ENCODE peak calls at places on chromosomes 5 and 9, in nine cellular contexts. One of them, this sample, is unnamed.

GRCh38 chr9:131640438-131641181 is 95.3 kb downstream of the PRRT1B start:
- DNase-seq in lower lobe of right lung: no peak
- DNase-seq in posterior cingulate gyrus: no peak
- DNase-seq in activated T-helper 1 cell treated with Interleukin-2 at 50 U/mL for 16 hours: no peak
- DNase-seq in HEK293T: no peak
- DNase-seq in bronchial epithelial cell: peak
- DNase-seq in NCI-H1417: no peak
- DNase-seq in stimulated activated CD4-positive, alpha-beta T cell treated with anti-CD3 and anti-CD28 coated beads, Interleukin-1b, Interleukin-23, amount 100 ng/mL, for 48 hours: no peak
- DNase-seq in NCI-H345: no peak
- DNase-seq in this sample: no peak

GRCh38 chr5:132466453-132467291 is 23.9 kb downstream of the IRF1 start:
- DNase-seq in lower lobe of right lung: peak
- DNase-seq in posterior cingulate gyrus: no peak
- DNase-seq in activated T-helper 1 cell treated with Interleukin-2 at 50 U/mL for 16 hours: peak
- DNase-seq in HEK293T: no peak
- DNase-seq in bronchial epithelial cell: peak
- DNase-seq in NCI-H1417: no peak
- DNase-seq in stimulated activated CD4-positive, alpha-beta T cell treated with anti-CD3 and anti-CD28 coated beads, Interleukin-1b, Interleukin-23, amount 100 ng/mL, for 48 hours: peak
- DNase-seq in NCI-H345: no peak
- DNase-seq in this sample: peak

GRCh38 chr9:84702469-84702868 is 32.9 kb downstream of the NTRK2 start:
- DNase-seq in lower lobe of right lung: no peak
- DNase-seq in posterior cingulate gyrus: no peak
- DNase-seq in activated T-helper 1 cell treated with Interleukin-2 at 50 U/mL for 16 hours: no peak
- DNase-seq in HEK293T: no peak
- DNase-seq in bronchial epithelial cell: no peak
- DNase-seq in NCI-H1417: no peak
- DNase-seq in stimulated activated CD4-positive, alpha-beta T cell treated with anti-CD3 and anti-CD28 coated beads, Interleukin-1b, Interleukin-23, amount 100 ng/mL, for 48 hours: no peak
- DNase-seq in NCI-H345: no peak
- DNase-seq in this sample: no peak

GRCh38 chr9:87676976-87677775 is 48.7 kb upstream of the CTSL start:
- DNase-seq in lower lobe of right lung: no peak
- DNase-seq in posterior cingulate gyrus: no peak
- DNase-seq in activated T-helper 1 cell treated with Interleukin-2 at 50 U/mL for 16 hours: no peak
- DNase-seq in HEK293T: no peak
- DNase-seq in bronchial epithelial cell: no peak
- DNase-seq in NCI-H1417: no peak
- DNase-seq in stimulated activated CD4-positive, alpha-beta T cell treated with anti-CD3 and anti-CD28 coated beads, Interleukin-1b, Interleukin-23, amount 100 ng/mL, for 48 hours: no peak
- DNase-seq in NCI-H345: no peak
- DNase-seq in this sample: no peak

GRCh38 chr9:36928210-36928609 is 105.9 kb downstream of the PAX5 start:
- DNase-seq in lower lobe of right lung: no peak
- DNase-seq in posterior cingulate gyrus: no peak
- DNase-seq in activated T-helper 1 cell treated with Interleukin-2 at 50 U/mL for 16 hours: no peak
- DNase-seq in HEK293T: no peak
- DNase-seq in bronchial epithelial cell: no peak
- DNase-seq in NCI-H1417: no peak
- DNase-seq in stimulated activated CD4-positive, alpha-beta T cell treated with anti-CD3 and anti-CD28 coated beads, Interleukin-1b, Interleukin-23, amount 100 ng/mL, for 48 hours: no peak
- DNase-seq in NCI-H345: no peak
- DNase-seq in this sample: no peak

GRCh38 chr9:118644066-118644465 is 725.2 kb downstream of the BRINP1 start:
- DNase-seq in lower lobe of right lung: no peak
- DNase-seq in posterior cingulate gyrus: no peak
- DNase-seq in activated T-helper 1 cell treated with Interleukin-2 at 50 U/mL for 16 hours: no peak
- DNase-seq in HEK293T: no peak
- DNase-seq in bronchial epithelial cell: no peak
- DNase-seq in NCI-H1417: no peak
- DNase-seq in stimulated activated CD4-positive, alpha-beta T cell treated with anti-CD3 and anti-CD28 coated beads, Interleukin-1b, Interleukin-23, amount 100 ng/mL, for 48 hours: no peak
- DNase-seq in NCI-H345: no peak
- DNase-seq in this sample: no peak

GRCh38 chr5:42993516-42994284 is 46.4 kb downstream of the ANXA2R start:
- DNase-seq in lower lobe of right lung: peak
- DNase-seq in posterior cingulate gyrus: no peak
- DNase-seq in activated T-helper 1 cell treated with Interleukin-2 at 50 U/mL for 16 hours: peak
- DNase-seq in HEK293T: no peak
- DNase-seq in bronchial epithelial cell: peak
- DNase-seq in NCI-H1417: no peak
- DNase-seq in stimulated activated CD4-positive, alpha-beta T cell treated with anti-CD3 and anti-CD28 coated beads, Interleukin-1b, Interleukin-23, amount 100 ng/mL, for 48 hours: peak
- DNase-seq in NCI-H345: no peak
- DNase-seq in this sample: no peak

GRCh38 chr5:14958196-14958595 is 86.6 kb upstream of the ANKH start:
- DNase-seq in lower lobe of right lung: no peak
- DNase-seq in posterior cingulate gyrus: no peak
- DNase-seq in activated T-helper 1 cell treated with Interleukin-2 at 50 U/mL for 16 hours: no peak
- DNase-seq in HEK293T: no peak
- DNase-seq in bronchial epithelial cell: peak
- DNase-seq in NCI-H1417: no peak
- DNase-seq in stimulated activated CD4-positive, alpha-beta T cell treated with anti-CD3 and anti-CD28 coated beads, Interleukin-1b, Interleukin-23, amount 100 ng/mL, for 48 hours: no peak
- DNase-seq in NCI-H345: no peak
- DNase-seq in this sample: no peak

GRCh38 chr9:109975574-109976327 is 195.8 kb downstream of the PALM2AKAP2 start:
- DNase-seq in lower lobe of right lung: no peak
- DNase-seq in posterior cingulate gyrus: no peak
- DNase-seq in activated T-helper 1 cell treated with Interleukin-2 at 50 U/mL for 16 hours: no peak
- DNase-seq in HEK293T: no peak
- DNase-seq in bronchial epithelial cell: no peak
- DNase-seq in NCI-H1417: no peak
- DNase-seq in stimulated activated CD4-positive, alpha-beta T cell treated with anti-CD3 and anti-CD28 coated beads, Interleukin-1b, Interleukin-23, amount 100 ng/mL, for 48 hours: peak
- DNase-seq in NCI-H345: no peak
- DNase-seq in this sample: no peak

GRCh38 chr5:84379749-84380148 is 4.9 kb downstream of the EDIL3 start:
- DNase-seq in lower lobe of right lung: no peak
- DNase-seq in posterior cingulate gyrus: no peak
- DNase-seq in activated T-helper 1 cell treated with Interleukin-2 at 50 U/mL for 16 hours: no peak
- DNase-seq in HEK293T: no peak
- DNase-seq in bronchial epithelial cell: no peak
- DNase-seq in NCI-H1417: peak
- DNase-seq in stimulated activated CD4-positive, alpha-beta T cell treated with anti-CD3 and anti-CD28 coated beads, Interleukin-1b, Interleukin-23, amount 100 ng/mL, for 48 hours: no peak
- DNase-seq in NCI-H345: no peak
- DNase-seq in this sample: no peak

GRCh38 chr5:179805529-179806249 is 977 bp downstream of the MGAT4B start:
- DNase-seq in lower lobe of right lung: peak
- DNase-seq in posterior cingulate gyrus: no peak
- DNase-seq in activated T-helper 1 cell treated with Interleukin-2 at 50 U/mL for 16 hours: no peak
- DNase-seq in HEK293T: peak
- DNase-seq in bronchial epithelial cell: no peak
- DNase-seq in NCI-H1417: peak
- DNase-seq in stimulated activated CD4-positive, alpha-beta T cell treated with anti-CD3 and anti-CD28 coated beads, Interleukin-1b, Interleukin-23, amount 100 ng/mL, for 48 hours: no peak
- DNase-seq in NCI-H345: no peak
- DNase-seq in this sample: no peak

GRCh38 chr9:33137271-33137670 is 29.9 kb downstream of the B4GALT1 start:
- DNase-seq in lower lobe of right lung: no peak
- DNase-seq in posterior cingulate gyrus: no peak
- DNase-seq in activated T-helper 1 cell treated with Interleukin-2 at 50 U/mL for 16 hours: no peak
- DNase-seq in HEK293T: no peak
- DNase-seq in bronchial epithelial cell: no peak
- DNase-seq in NCI-H1417: no peak
- DNase-seq in stimulated activated CD4-positive, alpha-beta T cell treated with anti-CD3 and anti-CD28 coated beads, Interleukin-1b, Interleukin-23, amount 100 ng/mL, for 48 hours: no peak
- DNase-seq in NCI-H345: no peak
- DNase-seq in this sample: no peak

GRCh38 chr9:114203410-114204140 is 48.2 kb downstream of the COL27A1 start:
- DNase-seq in lower lobe of right lung: no peak
- DNase-seq in posterior cingulate gyrus: no peak
- DNase-seq in activated T-helper 1 cell treated with Interleukin-2 at 50 U/mL for 16 hours: no peak
- DNase-seq in HEK293T: no peak
- DNase-seq in bronchial epithelial cell: no peak
- DNase-seq in NCI-H1417: no peak
- DNase-seq in stimulated activated CD4-positive, alpha-beta T cell treated with anti-CD3 and anti-CD28 coated beads, Interleukin-1b, Interleukin-23, amount 100 ng/mL, for 48 hours: no peak
- DNase-seq in NCI-H345: no peak
- DNase-seq in this sample: no peak

GRCh38 chr9:34566191-34566849 is 23.2 kb downstream of the CNTFR start:
- DNase-seq in lower lobe of right lung: no peak
- DNase-seq in posterior cingulate gyrus: no peak
- DNase-seq in activated T-helper 1 cell treated with Interleukin-2 at 50 U/mL for 16 hours: no peak
- DNase-seq in HEK293T: no peak
- DNase-seq in bronchial epithelial cell: no peak
- DNase-seq in NCI-H1417: no peak
- DNase-seq in stimulated activated CD4-positive, alpha-beta T cell treated with anti-CD3 and anti-CD28 coated beads, Interleukin-1b, Interleukin-23, amount 100 ng/mL, for 48 hours: no peak
- DNase-seq in NCI-H345: no peak
- DNase-seq in this sample: peak

GRCh38 chr5:112533315-112533867 is 114.3 kb upstream of the EPB41L4A start:
- DNase-seq in lower lobe of right lung: no peak
- DNase-seq in posterior cingulate gyrus: no peak
- DNase-seq in activated T-helper 1 cell treated with Interleukin-2 at 50 U/mL for 16 hours: no peak
- DNase-seq in HEK293T: no peak
- DNase-seq in bronchial epithelial cell: peak
- DNase-seq in NCI-H1417: peak
- DNase-seq in stimulated activated CD4-positive, alpha-beta T cell treated with anti-CD3 and anti-CD28 coated beads, Interleukin-1b, Interleukin-23, amount 100 ng/mL, for 48 hours: no peak
- DNase-seq in NCI-H345: no peak
- DNase-seq in this sample: no peak

GRCh38 chr9:93468763-93469456 is 15.5 kb upstream of the FAM120AOS start:
- DNase-seq in lower lobe of right lung: no peak
- DNase-seq in posterior cingulate gyrus: no peak
- DNase-seq in activated T-helper 1 cell treated with Interleukin-2 at 50 U/mL for 16 hours: no peak
- DNase-seq in HEK293T: peak
- DNase-seq in bronchial epithelial cell: peak
- DNase-seq in NCI-H1417: no peak
- DNase-seq in stimulated activated CD4-positive, alpha-beta T cell treated with anti-CD3 and anti-CD28 coated beads, Interleukin-1b, Interleukin-23, amount 100 ng/mL, for 48 hours: no peak
- DNase-seq in NCI-H345: no peak
- DNase-seq in this sample: no peak

GRCh38 chr5:74624501-74624900 is 16.0 kb downstream of the ENC1 start:
- DNase-seq in lower lobe of right lung: no peak
- DNase-seq in posterior cingulate gyrus: no peak
- DNase-seq in activated T-helper 1 cell treated with Interleukin-2 at 50 U/mL for 16 hours: no peak
- DNase-seq in HEK293T: no peak
- DNase-seq in bronchial epithelial cell: peak
- DNase-seq in NCI-H1417: no peak
- DNase-seq in stimulated activated CD4-positive, alpha-beta T cell treated with anti-CD3 and anti-CD28 coated beads, Interleukin-1b, Interleukin-23, amount 100 ng/mL, for 48 hours: no peak
- DNase-seq in NCI-H345: no peak
- DNase-seq in this sample: no peak

GRCh38 chr5:81183811-81184748 is 49.0 kb upstream of the CKMT2 start:
- DNase-seq in lower lobe of right lung: no peak
- DNase-seq in posterior cingulate gyrus: no peak
- DNase-seq in activated T-helper 1 cell treated with Interleukin-2 at 50 U/mL for 16 hours: no peak
- DNase-seq in HEK293T: peak
- DNase-seq in bronchial epithelial cell: no peak
- DNase-seq in NCI-H1417: peak
- DNase-seq in stimulated activated CD4-positive, alpha-beta T cell treated with anti-CD3 and anti-CD28 coated beads, Interleukin-1b, Interleukin-23, amount 100 ng/mL, for 48 hours: no peak
- DNase-seq in NCI-H345: peak
- DNase-seq in this sample: no peak

GRCh38 chr9:112002847-112003457 is 106.3 kb downstream of the UGCG start:
- DNase-seq in lower lobe of right lung: no peak
- DNase-seq in posterior cingulate gyrus: no peak
- DNase-seq in activated T-helper 1 cell treated with Interleukin-2 at 50 U/mL for 16 hours: no peak
- DNase-seq in HEK293T: no peak
- DNase-seq in bronchial epithelial cell: no peak
- DNase-seq in NCI-H1417: no peak
- DNase-seq in stimulated activated CD4-positive, alpha-beta T cell treated with anti-CD3 and anti-CD28 coated beads, Interleukin-1b, Interleukin-23, amount 100 ng/mL, for 48 hours: no peak
- DNase-seq in NCI-H345: no peak
- DNase-seq in this sample: no peak

GRCh38 chr9:134383148-134383547 is 56.9 kb downstream of the RXRA start:
- DNase-seq in lower lobe of right lung: no peak
- DNase-seq in posterior cingulate gyrus: no peak
- DNase-seq in activated T-helper 1 cell treated with Interleukin-2 at 50 U/mL for 16 hours: no peak
- DNase-seq in HEK293T: no peak
- DNase-seq in bronchial epithelial cell: no peak
- DNase-seq in NCI-H1417: no peak
- DNase-seq in stimulated activated CD4-positive, alpha-beta T cell treated with anti-CD3 and anti-CD28 coated beads, Interleukin-1b, Interleukin-23, amount 100 ng/mL, for 48 hours: no peak
- DNase-seq in NCI-H345: no peak
- DNase-seq in this sample: no peak

GRCh38 chr9:13364271-13364670 is 84.8 kb upstream of the MPDZ start:
- DNase-seq in lower lobe of right lung: no peak
- DNase-seq in posterior cingulate gyrus: no peak
- DNase-seq in activated T-helper 1 cell treated with Interleukin-2 at 50 U/mL for 16 hours: no peak
- DNase-seq in HEK293T: no peak
- DNase-seq in bronchial epithelial cell: no peak
- DNase-seq in NCI-H1417: no peak
- DNase-seq in stimulated activated CD4-positive, alpha-beta T cell treated with anti-CD3 and anti-CD28 coated beads, Interleukin-1b, Interleukin-23, amount 100 ng/mL, for 48 hours: no peak
- DNase-seq in NCI-H345: no peak
- DNase-seq in this sample: no peak

GRCh38 chr9:38373679-38374078 is 18.8 kb upstream of the ALDH1B1 start:
- DNase-seq in lower lobe of right lung: no peak
- DNase-seq in posterior cingulate gyrus: no peak
- DNase-seq in activated T-helper 1 cell treated with Interleukin-2 at 50 U/mL for 16 hours: no peak
- DNase-seq in HEK293T: no peak
- DNase-seq in bronchial epithelial cell: no peak
- DNase-seq in NCI-H1417: no peak
- DNase-seq in stimulated activated CD4-positive, alpha-beta T cell treated with anti-CD3 and anti-CD28 coated beads, Interleukin-1b, Interleukin-23, amount 100 ng/mL, for 48 hours: no peak
- DNase-seq in NCI-H345: no peak
- DNase-seq in this sample: no peak

GRCh38 chr9:34010979-34011378 is 37.7 kb downstream of the UBAP2 start:
- DNase-seq in lower lobe of right lung: no peak
- DNase-seq in posterior cingulate gyrus: no peak
- DNase-seq in activated T-helper 1 cell treated with Interleukin-2 at 50 U/mL for 16 hours: no peak
- DNase-seq in HEK293T: no peak
- DNase-seq in bronchial epithelial cell: peak
- DNase-seq in NCI-H1417: peak
- DNase-seq in stimulated activated CD4-positive, alpha-beta T cell treated with anti-CD3 and anti-CD28 coated beads, Interleukin-1b, Interleukin-23, amount 100 ng/mL, for 48 hours: no peak
- DNase-seq in NCI-H345: no peak
- DNase-seq in this sample: no peak

GRCh38 chr9:70486127-70486526 is 71.7 kb upstream of the KLF9 start:
- DNase-seq in lower lobe of right lung: no peak
- DNase-seq in posterior cingulate gyrus: no peak
- DNase-seq in activated T-helper 1 cell treated with Interleukin-2 at 50 U/mL for 16 hours: no peak
- DNase-seq in HEK293T: no peak
- DNase-seq in bronchial epithelial cell: no peak
- DNase-seq in NCI-H1417: no peak
- DNase-seq in stimulated activated CD4-positive, alpha-beta T cell treated with anti-CD3 and anti-CD28 coated beads, Interleukin-1b, Interleukin-23, amount 100 ng/mL, for 48 hours: no peak
- DNase-seq in NCI-H345: no peak
- DNase-seq in this sample: no peak

GRCh38 chr5:107557051-107557658 is 113.6 kb downstream of the EFNA5 start:
- DNase-seq in lower lobe of right lung: peak
- DNase-seq in posterior cingulate gyrus: no peak
- DNase-seq in activated T-helper 1 cell treated with Interleukin-2 at 50 U/mL for 16 hours: no peak
- DNase-seq in HEK293T: peak
- DNase-seq in bronchial epithelial cell: peak
- DNase-seq in NCI-H1417: peak
- DNase-seq in stimulated activated CD4-positive, alpha-beta T cell treated with anti-CD3 and anti-CD28 coated beads, Interleukin-1b, Interleukin-23, amount 100 ng/mL, for 48 hours: no peak
- DNase-seq in NCI-H345: no peak
- DNase-seq in this sample: no peak

GRCh38 chr5:83472508-83473343 is 1.2 kb downstream of the VCAN start:
- DNase-seq in lower lobe of right lung: peak
- DNase-seq in posterior cingulate gyrus: no peak
- DNase-seq in activated T-helper 1 cell treated with Interleukin-2 at 50 U/mL for 16 hours: no peak
- DNase-seq in HEK293T: peak
- DNase-seq in bronchial epithelial cell: no peak
- DNase-seq in NCI-H1417: peak
- DNase-seq in stimulated activated CD4-positive, alpha-beta T cell treated with anti-CD3 and anti-CD28 coated beads, Interleukin-1b, Interleukin-23, amount 100 ng/mL, for 48 hours: no peak
- DNase-seq in NCI-H345: peak
- DNase-seq in this sample: peak

GRCh38 chr9:131886839-131887238 is 147.0 kb upstream of the RAPGEF1 start:
- DNase-seq in lower lobe of right lung: no peak
- DNase-seq in posterior cingulate gyrus: no peak
- DNase-seq in activated T-helper 1 cell treated with Interleukin-2 at 50 U/mL for 16 hours: no peak
- DNase-seq in HEK293T: no peak
- DNase-seq in bronchial epithelial cell: no peak
- DNase-seq in NCI-H1417: no peak
- DNase-seq in stimulated activated CD4-positive, alpha-beta T cell treated with anti-CD3 and anti-CD28 coated beads, Interleukin-1b, Interleukin-23, amount 100 ng/mL, for 48 hours: no peak
- DNase-seq in NCI-H345: no peak
- DNase-seq in this sample: no peak

GRCh38 chr5:107134931-107135330 is 535.8 kb downstream of the EFNA5 start:
- DNase-seq in lower lobe of right lung: no peak
- DNase-seq in posterior cingulate gyrus: no peak
- DNase-seq in activated T-helper 1 cell treated with Interleukin-2 at 50 U/mL for 16 hours: no peak
- DNase-seq in HEK293T: no peak
- DNase-seq in bronchial epithelial cell: peak
- DNase-seq in NCI-H1417: no peak
- DNase-seq in stimulated activated CD4-positive, alpha-beta T cell treated with anti-CD3 and anti-CD28 coated beads, Interleukin-1b, Interleukin-23, amount 100 ng/mL, for 48 hours: no peak
- DNase-seq in NCI-H345: no peak
- DNase-seq in this sample: no peak

GRCh38 chr9:72039532-72039931 is 20.9 kb downstream of the C9orf57 start:
- DNase-seq in lower lobe of right lung: no peak
- DNase-seq in posterior cingulate gyrus: no peak
- DNase-seq in activated T-helper 1 cell treated with Interleukin-2 at 50 U/mL for 16 hours: no peak
- DNase-seq in HEK293T: no peak
- DNase-seq in bronchial epithelial cell: no peak
- DNase-seq in NCI-H1417: no peak
- DNase-seq in stimulated activated CD4-positive, alpha-beta T cell treated with anti-CD3 and anti-CD28 coated beads, Interleukin-1b, Interleukin-23, amount 100 ng/mL, for 48 hours: no peak
- DNase-seq in NCI-H345: no peak
- DNase-seq in this sample: no peak

GRCh38 chr9:124411514-124412227 is 3.6 kb downstream of the PSMB7 start:
- DNase-seq in lower lobe of right lung: no peak
- DNase-seq in posterior cingulate gyrus: no peak
- DNase-seq in activated T-helper 1 cell treated with Interleukin-2 at 50 U/mL for 16 hours: no peak
- DNase-seq in HEK293T: no peak
- DNase-seq in bronchial epithelial cell: peak
- DNase-seq in NCI-H1417: no peak
- DNase-seq in stimulated activated CD4-positive, alpha-beta T cell treated with anti-CD3 and anti-CD28 coated beads, Interleukin-1b, Interleukin-23, amount 100 ng/mL, for 48 hours: no peak
- DNase-seq in NCI-H345: no peak
- DNase-seq in this sample: no peak

This sample was measured in chondrocyte.